ENCODE peak calls at places on chromosomes 11 and 22, in four cellular contexts. X, Q, C and B are unnamed samples.

GRCh38 chr11:59289356-59289755 is 69.3 kb upstream of the OR5AN1 start:
- DNase-seq in X (no peak), Q (no peak), C (no peak), B (no peak)

GRCh38 chr11:63443714-63444113 is 47.3 kb downstream of the PLAAT5 start:
- DNase-seq in X (no peak), Q (no peak), C (no peak), B (no peak)

GRCh38 chr11:70233511-70233919 is 30.4 kb downstream of the FADD start:
- DNase-seq in X (peak), Q (peak), C (peak), B (peak)

GRCh38 chr11:121132211-121132976 is 31.4 kb downstream of the TECTA start:
- DNase-seq in X (peak), Q (no peak), C (no peak), B (no peak)

GRCh38 chr22:17939579-17939978 is 84.8 kb downstream of the MICAL3 start:
- DNase-seq in X (no peak), Q (no peak), C (no peak), B (no peak)

GRCh38 chr11:130588471-130588870 is 140.0 kb downstream of the ADAMTS15 start:
- DNase-seq in X (peak), Q (no peak), C (no peak), B (no peak)

GRCh38 chr11:68338041-68338800 is 25.8 kb downstream of the LRP5 start:
- DNase-seq in X (no peak), Q (peak), C (peak), B (no peak)

GRCh38 chr11:12706531-12707499 is 32.6 kb downstream of the TEAD1 start:
- DNase-seq in X (no peak), Q (no peak), C (no peak), B (no peak)

GRCh38 chr11:69007978-69008381 is 5.1 kb downstream of the MRGPRF start:
- DNase-seq in X (no peak), Q (peak), C (peak), B (peak)

GRCh38 chr11:7516488-7516887 is 2.7 kb downstream of the PPFIBP2 start:
- DNase-seq in X (no peak), Q (no peak), C (no peak), B (no peak)